ENCODE peak calls at places on chromosomes 1 and 21, in seven cellular contexts. R is kidney epithelial cell, F is A549, A is GM13976, C is GM06990, E is fibroblast of the aortic adventitia, T is Calu3. G is an unnamed sample.

GRCh38 chr1:23116216-23116836 is 52.3 kb downstream of the LUZP1 start:
- DNase-seq in R (no peak), F (no peak), A (no peak), C (no peak), E (no peak), T (no peak), G (no peak)

GRCh38 chr1:9281907-9282306 is 10.8 kb upstream of the SPSB1 start:
- DNase-seq in R (no peak), F (no peak), A (no peak), C (no peak), E (no peak), T (no peak), G (no peak)

GRCh38 chr1:231931846-231932454 is 305.4 kb downstream of the DISC1 start:
- DNase-seq in R (no peak), F (peak; percentile 10), A (peak; percentile 26), C (no peak), E (no peak), T (no peak), G (no peak)

GRCh38 chr1:192201303-192201702 is 43.0 kb downstream of the RGS18 start:
- DNase-seq in R (no peak), F (no peak), A (no peak), C (no peak), E (no peak), T (no peak), G (no peak)

GRCh38 chr1:85315789-85316188 is 39.4 kb upstream of the BCL10 start:
- DNase-seq in R (no peak), F (no peak), A (no peak), C (no peak), E (peak; percentile 37), T (no peak), G (no peak)

GRCh38 chr21:43797925-43798715 is 8.7 kb downstream of the RRP1 start:
- DNase-seq in R (no peak), F (no peak), A (no peak), C (no peak), E (no peak), T (no peak), G (no peak)

GRCh38 chr1:198056255-198056654 is 100.5 kb upstream of the NEK7 start:
- DNase-seq in R (no peak), F (no peak), A (no peak), C (peak; percentile 4), E (no peak), T (peak; percentile 54), G (peak; percentile 35)

GRCh38 chr1:203291201-203292096 is 13.9 kb upstream of the BTG2 start:
- DNase-seq in R (no peak), F (no peak), A (no peak), C (no peak), E (no peak), T (no peak), G (no peak)

GRCh38 chr1:10132316-10132715 is 78.1 kb upstream of the KIF1B start:
- DNase-seq in R (no peak), F (no peak), A (no peak), C (no peak), E (no peak), T (no peak), G (no peak)

GRCh38 chr1:15345711-15346355 is 63.9 kb upstream of the EFHD2 start:
- DNase-seq in R (no peak), F (no peak), A (peak; percentile 77), C (peak; percentile 58), E (no peak), T (no peak), G (no peak)

GRCh38 chr1:36392836-36393235 is 4.9 kb downstream of the LSM10 start:
- DNase-seq in R (no peak), F (no peak), A (no peak), C (no peak), E (no peak), T (no peak), G (no peak)

GRCh38 chr21:46191257-46191685 is 7.0 kb upstream of the SPATC1L start:
- DNase-seq in R (peak; percentile 32), F (no peak), A (no peak), C (no peak), E (peak; percentile 81), T (no peak), G (no peak)

GRCh38 chr1:110551278-110551809 is 32.4 kb upstream of the KCNA10 start:
- DNase-seq in R (no peak), F (no peak), A (no peak), C (no peak), E (no peak), T (no peak), G (no peak)

GRCh38 chr1:21657456-21658190 is 11.5 kb downstream of the RAP1GAP start:
- DNase-seq in R (no peak), F (no peak), A (no peak), C (no peak), E (no peak), T (no peak), G (no peak)
- TF ChIP-seq CTCF in R (no peak), F (no peak), A (no peak), C (no peak), E (no peak), T (no peak), G (no peak)

DNA sequence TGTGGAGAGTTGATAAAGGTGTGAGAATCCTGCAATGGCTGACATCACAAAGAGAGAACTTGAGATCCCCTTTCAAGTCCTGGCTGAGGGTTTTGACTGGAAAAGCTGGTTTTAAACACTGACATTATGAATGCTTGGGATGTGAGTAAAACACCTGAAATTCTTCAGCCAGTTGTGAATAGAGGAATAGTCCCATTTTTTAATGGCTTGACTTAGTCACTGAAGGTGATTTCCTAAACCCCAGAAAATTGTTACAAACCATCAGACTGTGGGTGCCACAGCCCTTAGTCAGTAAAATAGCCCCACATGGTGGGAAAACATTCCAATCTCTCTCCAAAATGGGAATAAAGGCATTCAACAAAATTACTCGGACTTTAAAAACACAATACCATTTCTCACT is 107.7 kb upstream of the LMO4 start:
- DNase-seq in R (peak; percentile 58), F (no peak), A (no peak), C (no peak), E (no peak), T (no peak), G (no peak)
- TF ChIP-seq CTCF in R (no peak), F (no peak), A (no peak), C (no peak), E (no peak), T (no peak), G (no peak)

DNA sequence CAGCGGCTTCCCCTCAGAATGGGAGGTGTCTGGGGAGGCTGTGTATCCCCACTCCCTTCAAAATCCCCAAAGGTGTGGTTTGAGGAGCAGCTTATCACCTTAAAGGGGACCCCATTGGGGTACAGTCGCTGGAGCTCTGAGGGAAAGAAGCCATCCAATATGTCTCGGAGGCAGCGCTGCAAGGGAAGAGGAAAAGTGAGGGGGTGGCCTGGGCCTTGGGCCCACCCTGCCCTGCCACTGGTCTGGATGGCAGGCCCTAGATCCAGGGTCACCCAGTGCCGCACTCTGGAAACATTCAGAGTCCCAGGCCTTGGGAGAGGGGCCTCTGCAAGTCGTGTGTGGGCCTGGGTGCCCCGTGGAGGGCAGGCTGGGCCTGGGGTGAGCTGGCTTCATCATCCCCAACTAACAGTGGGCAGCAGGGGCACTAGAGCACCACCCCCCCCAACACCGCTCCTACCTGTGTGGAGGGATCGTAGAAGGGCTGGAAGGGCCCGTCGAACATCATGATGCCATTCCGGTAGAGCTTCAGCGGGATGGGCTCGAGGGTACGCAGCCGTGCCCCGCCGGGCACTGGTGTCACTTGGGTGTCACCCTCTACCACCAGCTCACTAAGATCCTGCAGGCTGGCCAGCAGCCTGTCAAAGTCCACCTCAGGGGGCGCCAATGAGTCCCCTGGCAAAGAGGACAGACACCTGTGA is 5.6 kb downstream of the SH3BGRL3 start:
- DNase-seq in R (no peak), F (peak; percentile 56), A (peak; percentile 63), C (peak; percentile 58), E (no peak), T (peak; percentile 30), G (peak; percentile 76)
- TF ChIP-seq CTCF in R (peak; percentile 27), F (peak; percentile 36), A (peak; percentile 43), C (peak; percentile 63), E (peak; percentile 38), T (no peak), G (peak; percentile 28)

DNA sequence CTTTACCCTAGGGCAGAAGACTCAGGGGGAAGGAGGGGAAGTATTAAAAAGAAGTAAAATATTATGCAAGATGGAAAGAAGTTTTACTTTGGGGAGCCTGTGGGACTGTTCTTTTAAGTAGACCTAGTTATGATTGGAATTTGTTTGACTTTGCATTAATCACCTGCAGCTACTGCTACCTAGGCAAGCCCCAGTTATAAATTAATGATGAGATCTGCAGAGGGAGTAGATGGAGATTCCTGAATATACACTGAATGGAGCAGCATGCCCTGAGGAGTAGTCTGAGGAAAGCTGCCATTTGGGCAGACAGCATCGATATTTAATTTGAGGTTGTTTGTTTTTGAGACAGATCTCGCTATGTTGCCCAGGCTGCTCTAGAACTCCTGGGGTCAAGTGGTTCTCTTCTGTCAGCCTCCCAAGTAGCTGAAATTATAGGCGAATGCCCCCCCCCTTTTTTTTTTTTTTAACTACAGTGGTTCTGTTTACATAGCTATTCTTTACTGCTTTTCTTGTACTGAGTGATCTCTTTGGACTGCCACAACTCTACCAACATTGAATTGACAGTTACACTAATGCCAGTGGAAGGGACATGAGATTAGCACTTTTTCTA is 81.4 kb upstream of the SERTAD4 start:
- DNase-seq in R (no peak), F (no peak), A (no peak), C (no peak), E (no peak), T (no peak), G (no peak)
- TF ChIP-seq CTCF in R (no peak), F (no peak), A (no peak), C (no peak), E (no peak), T (no peak), G (no peak)

GRCh38 chr21:42489006-42489563 is 6.9 kb downstream of the RSPH1 start:
- DNase-seq in R (no peak), F (no peak), A (no peak), C (no peak), E (no peak), T (no peak), G (no peak)

GRCh38 chr21:42484966-42485365 is 11.1 kb downstream of the RSPH1 start:
- DNase-seq in R (no peak), F (no peak), A (no peak), C (no peak), E (no peak), T (no peak), G (no peak)

GRCh38 chr21:42486551-42486950 is 9.5 kb downstream of the RSPH1 start:
- DNase-seq in R (no peak), F (no peak), A (no peak), C (no peak), E (no peak), T (no peak), G (no peak)

GRCh38 chr21:42489991-42490390 is 6.0 kb downstream of the RSPH1 start:
- DNase-seq in R (no peak), F (no peak), A (no peak), C (no peak), E (no peak), T (no peak), G (no peak)

DNA sequence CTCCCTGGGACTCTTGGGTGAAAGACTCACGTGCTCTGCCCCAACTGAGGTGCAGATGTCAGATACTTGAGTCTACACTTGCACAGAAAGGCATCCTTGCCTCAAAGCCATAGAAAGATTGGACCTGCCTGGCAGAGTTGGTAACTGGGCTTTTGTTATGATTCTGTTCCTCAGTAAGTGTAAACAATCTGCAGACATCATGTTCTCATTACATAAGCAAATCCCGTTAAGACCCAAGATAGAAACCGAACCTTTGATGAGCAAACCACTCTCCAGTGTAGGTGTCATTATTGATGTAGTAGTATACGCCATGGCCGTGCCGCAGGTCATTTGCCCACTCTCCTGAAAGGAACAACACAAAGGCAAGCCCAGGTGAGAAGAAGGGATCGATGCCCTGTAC is 9.9 kb downstream of the RSPH1 start:
- DNase-seq in R (no peak), F (no peak), A (no peak), C (no peak), E (no peak), T (no peak), G (no peak)
- TF ChIP-seq CTCF in R (no peak), F (no peak), A (no peak), C (no peak), E (no peak), T (no peak), G (no peak)

G was measured in endothelial cell.